ENCODE peak calls at places on chromosomes 4 and X, in eight cellular contexts. One of them, this sample, is unnamed.

GRCh38 chr4:25857403-25857802 is 5.4 kb downstream of the SEL1L3 start:
- DNase-seq in activated gamma-delta T cell treated with Interleukin-2 at 50 U/mL for 16 hours: no peak
- DNase-seq in stimulated activated CD4-positive, alpha-beta T cell treated with anti-CD3 and anti-CD28 coated beads, Interleukin-4, amount 100 ng/mL, for 24 hours: no peak
- DNase-seq in fibroblast of the aortic adventitia: no peak
- DNase-seq in NCI-H187 treated with DMSO at 0.1 percent for 48 hours: no peak
- DNase-seq in neural crest cell: no peak
- DNase-seq in progenitor cell of endocrine pancreas: no peak
- DNase-seq in dorsolateral prefrontal cortex: no peak
- DNase-seq in this sample: no peak

GRCh38 chr4:125704726-125705125 is 390.0 kb downstream of the FAT4 start:
- DNase-seq in NCI-H187 treated with DMSO at 0.1 percent for 48 hours: no peak
- DNase-seq in activated gamma-delta T cell treated with Interleukin-2 at 50 U/mL for 16 hours: no peak
- DNase-seq in fibroblast of the aortic adventitia: peak; percentile 25
- DNase-seq in dorsolateral prefrontal cortex: no peak
- DNase-seq in neural crest cell: no peak
- DNase-seq in stimulated activated CD4-positive, alpha-beta T cell treated with anti-CD3 and anti-CD28 coated beads, Interleukin-4, amount 100 ng/mL, for 24 hours: no peak
- DNase-seq in progenitor cell of endocrine pancreas: no peak
- DNase-seq in this sample: no peak

GRCh38 chr4:68368566-68369473 is 18.9 kb upstream of the YTHDC1 start:
- DNase-seq in progenitor cell of endocrine pancreas: no peak
- DNase-seq in dorsolateral prefrontal cortex: no peak
- DNase-seq in activated gamma-delta T cell treated with Interleukin-2 at 50 U/mL for 16 hours: no peak
- DNase-seq in NCI-H187 treated with DMSO at 0.1 percent for 48 hours: no peak
- DNase-seq in fibroblast of the aortic adventitia: peak; percentile 77
- DNase-seq in neural crest cell: no peak
- DNase-seq in stimulated activated CD4-positive, alpha-beta T cell treated with anti-CD3 and anti-CD28 coated beads, Interleukin-4, amount 100 ng/mL, for 24 hours: no peak
- DNase-seq in this sample: no peak

GRCh38 chr4:68463796-68464195 is 16.5 kb downstream of the TMPRSS11E start:
- DNase-seq in neural crest cell: no peak
- DNase-seq in progenitor cell of endocrine pancreas: no peak
- DNase-seq in dorsolateral prefrontal cortex: no peak
- DNase-seq in activated gamma-delta T cell treated with Interleukin-2 at 50 U/mL for 16 hours: no peak
- DNase-seq in NCI-H187 treated with DMSO at 0.1 percent for 48 hours: no peak
- DNase-seq in stimulated activated CD4-positive, alpha-beta T cell treated with anti-CD3 and anti-CD28 coated beads, Interleukin-4, amount 100 ng/mL, for 24 hours: no peak
- DNase-seq in fibroblast of the aortic adventitia: peak; percentile 5
- DNase-seq in this sample: no peak

GRCh38 chr4:110224812-110225211 is 26.4 kb upstream of the ELOVL6 start:
- DNase-seq in activated gamma-delta T cell treated with Interleukin-2 at 50 U/mL for 16 hours: no peak
- DNase-seq in NCI-H187 treated with DMSO at 0.1 percent for 48 hours: no peak
- DNase-seq in fibroblast of the aortic adventitia: no peak
- DNase-seq in stimulated activated CD4-positive, alpha-beta T cell treated with anti-CD3 and anti-CD28 coated beads, Interleukin-4, amount 100 ng/mL, for 24 hours: no peak
- DNase-seq in dorsolateral prefrontal cortex: no peak
- DNase-seq in progenitor cell of endocrine pancreas: no peak
- DNase-seq in neural crest cell: no peak
- DNase-seq in this sample: no peak

GRCh38 chr4:85508654-85509053 is 33.7 kb downstream of the ARHGAP24 start:
- DNase-seq in dorsolateral prefrontal cortex: no peak
- DNase-seq in fibroblast of the aortic adventitia: no peak
- DNase-seq in stimulated activated CD4-positive, alpha-beta T cell treated with anti-CD3 and anti-CD28 coated beads, Interleukin-4, amount 100 ng/mL, for 24 hours: no peak
- DNase-seq in NCI-H187 treated with DMSO at 0.1 percent for 48 hours: no peak
- DNase-seq in activated gamma-delta T cell treated with Interleukin-2 at 50 U/mL for 16 hours: no peak
- DNase-seq in neural crest cell: no peak
- DNase-seq in progenitor cell of endocrine pancreas: no peak
- DNase-seq in this sample: no peak

GRCh38 chrX:83997781-83998180 is 136.8 kb downstream of the CYLC1 start:
- DNase-seq in NCI-H187 treated with DMSO at 0.1 percent for 48 hours: no peak
- DNase-seq in dorsolateral prefrontal cortex: no peak
- DNase-seq in neural crest cell: no peak
- DNase-seq in progenitor cell of endocrine pancreas: no peak
- DNase-seq in stimulated activated CD4-positive, alpha-beta T cell treated with anti-CD3 and anti-CD28 coated beads, Interleukin-4, amount 100 ng/mL, for 24 hours: no peak
- DNase-seq in activated gamma-delta T cell treated with Interleukin-2 at 50 U/mL for 16 hours: no peak
- DNase-seq in fibroblast of the aortic adventitia: no peak
- DNase-seq in this sample: no peak

GRCh38 chrX:45621356-45622041 is 420.8 kb upstream of the DIPK2B start:
- DNase-seq in stimulated activated CD4-positive, alpha-beta T cell treated with anti-CD3 and anti-CD28 coated beads, Interleukin-4, amount 100 ng/mL, for 24 hours: peak; percentile 20
- DNase-seq in dorsolateral prefrontal cortex: no peak
- DNase-seq in activated gamma-delta T cell treated with Interleukin-2 at 50 U/mL for 16 hours: no peak
- DNase-seq in fibroblast of the aortic adventitia: peak; percentile 73
- DNase-seq in NCI-H187 treated with DMSO at 0.1 percent for 48 hours: no peak
- DNase-seq in neural crest cell: no peak
- DNase-seq in progenitor cell of endocrine pancreas: no peak
- DNase-seq in this sample: no peak

GRCh38 chrX:9352683-9353430 is 112.0 kb upstream of the TBL1X start:
- DNase-seq in dorsolateral prefrontal cortex: no peak
- DNase-seq in neural crest cell: no peak
- DNase-seq in stimulated activated CD4-positive, alpha-beta T cell treated with anti-CD3 and anti-CD28 coated beads, Interleukin-4, amount 100 ng/mL, for 24 hours: peak; percentile 50
- DNase-seq in fibroblast of the aortic adventitia: peak; percentile 84
- DNase-seq in progenitor cell of endocrine pancreas: no peak
- DNase-seq in NCI-H187 treated with DMSO at 0.1 percent for 48 hours: no peak
- DNase-seq in activated gamma-delta T cell treated with Interleukin-2 at 50 U/mL for 16 hours: peak; percentile 39
- DNase-seq in this sample: no peak

GRCh38 chr4:76198411-76199237 is 15.0 kb downstream of the SCARB2 start:
- DNase-seq in NCI-H187 treated with DMSO at 0.1 percent for 48 hours: peak; percentile 82
- DNase-seq in progenitor cell of endocrine pancreas: no peak
- DNase-seq in stimulated activated CD4-positive, alpha-beta T cell treated with anti-CD3 and anti-CD28 coated beads, Interleukin-4, amount 100 ng/mL, for 24 hours: peak; percentile 52
- DNase-seq in neural crest cell: peak; percentile 41
- DNase-seq in dorsolateral prefrontal cortex: no peak
- DNase-seq in activated gamma-delta T cell treated with Interleukin-2 at 50 U/mL for 16 hours: no peak
- DNase-seq in fibroblast of the aortic adventitia: peak; percentile 87
- DNase-seq in this sample: peak; percentile 86

GRCh38 chr4:117400039-117400835 is 314.9 kb upstream of the TRAM1L1 start:
- DNase-seq in stimulated activated CD4-positive, alpha-beta T cell treated with anti-CD3 and anti-CD28 coated beads, Interleukin-4, amount 100 ng/mL, for 24 hours: no peak
- DNase-seq in fibroblast of the aortic adventitia: peak; percentile 14
- DNase-seq in activated gamma-delta T cell treated with Interleukin-2 at 50 U/mL for 16 hours: no peak
- DNase-seq in dorsolateral prefrontal cortex: no peak
- DNase-seq in neural crest cell: no peak
- DNase-seq in progenitor cell of endocrine pancreas: no peak
- DNase-seq in NCI-H187 treated with DMSO at 0.1 percent for 48 hours: no peak
- DNase-seq in this sample: no peak

GRCh38 chrX:134753185-134754008 is 95.1 kb upstream of the PLAC1 start:
- DNase-seq in NCI-H187 treated with DMSO at 0.1 percent for 48 hours: no peak
- DNase-seq in progenitor cell of endocrine pancreas: no peak
- DNase-seq in activated gamma-delta T cell treated with Interleukin-2 at 50 U/mL for 16 hours: no peak
- DNase-seq in neural crest cell: no peak
- DNase-seq in dorsolateral prefrontal cortex: no peak
- DNase-seq in stimulated activated CD4-positive, alpha-beta T cell treated with anti-CD3 and anti-CD28 coated beads, Interleukin-4, amount 100 ng/mL, for 24 hours: no peak
- DNase-seq in fibroblast of the aortic adventitia: peak; percentile 74
- DNase-seq in this sample: no peak

GRCh38 chr4:80016506-80016905 is 56.5 kb downstream of the ANTXR2 start:
- DNase-seq in progenitor cell of endocrine pancreas: no peak
- DNase-seq in activated gamma-delta T cell treated with Interleukin-2 at 50 U/mL for 16 hours: no peak
- DNase-seq in neural crest cell: no peak
- DNase-seq in fibroblast of the aortic adventitia: no peak
- DNase-seq in stimulated activated CD4-positive, alpha-beta T cell treated with anti-CD3 and anti-CD28 coated beads, Interleukin-4, amount 100 ng/mL, for 24 hours: no peak
- DNase-seq in NCI-H187 treated with DMSO at 0.1 percent for 48 hours: no peak
- DNase-seq in dorsolateral prefrontal cortex: no peak
- DNase-seq in this sample: no peak

GRCh38 chr4:122758033-122758432 is 25.5 kb downstream of the BBS12 start:
- DNase-seq in dorsolateral prefrontal cortex: no peak
- DNase-seq in fibroblast of the aortic adventitia: peak; percentile 78
- DNase-seq in activated gamma-delta T cell treated with Interleukin-2 at 50 U/mL for 16 hours: no peak
- DNase-seq in NCI-H187 treated with DMSO at 0.1 percent for 48 hours: no peak
- DNase-seq in stimulated activated CD4-positive, alpha-beta T cell treated with anti-CD3 and anti-CD28 coated beads, Interleukin-4, amount 100 ng/mL, for 24 hours: no peak
- DNase-seq in progenitor cell of endocrine pancreas: no peak
- DNase-seq in neural crest cell: no peak
- DNase-seq in this sample: no peak

GRCh38 chr4:53313510-53313909 is 52.4 kb downstream of the SCFD2 start:
- DNase-seq in stimulated activated CD4-positive, alpha-beta T cell treated with anti-CD3 and anti-CD28 coated beads, Interleukin-4, amount 100 ng/mL, for 24 hours: no peak
- DNase-seq in activated gamma-delta T cell treated with Interleukin-2 at 50 U/mL for 16 hours: no peak
- DNase-seq in neural crest cell: peak; percentile 11
- DNase-seq in dorsolateral prefrontal cortex: no peak
- DNase-seq in progenitor cell of endocrine pancreas: no peak
- DNase-seq in NCI-H187 treated with DMSO at 0.1 percent for 48 hours: no peak
- DNase-seq in fibroblast of the aortic adventitia: peak; percentile 27
- DNase-seq in this sample: no peak

GRCh38 chr4:140098481-140099132 is 55.4 kb downstream of the MAML3 start:
- DNase-seq in fibroblast of the aortic adventitia: peak; percentile 56
- DNase-seq in progenitor cell of endocrine pancreas: no peak
- DNase-seq in neural crest cell: no peak
- DNase-seq in NCI-H187 treated with DMSO at 0.1 percent for 48 hours: no peak
- DNase-seq in dorsolateral prefrontal cortex: no peak
- DNase-seq in activated gamma-delta T cell treated with Interleukin-2 at 50 U/mL for 16 hours: no peak
- DNase-seq in stimulated activated CD4-positive, alpha-beta T cell treated with anti-CD3 and anti-CD28 coated beads, Interleukin-4, amount 100 ng/mL, for 24 hours: no peak
- DNase-seq in this sample: no peak

GRCh38 chrX:97026406-97026805 is 142.7 kb downstream of the RPA4 start:
- DNase-seq in neural crest cell: no peak
- DNase-seq in dorsolateral prefrontal cortex: no peak
- DNase-seq in activated gamma-delta T cell treated with Interleukin-2 at 50 U/mL for 16 hours: no peak
- DNase-seq in NCI-H187 treated with DMSO at 0.1 percent for 48 hours: no peak
- DNase-seq in stimulated activated CD4-positive, alpha-beta T cell treated with anti-CD3 and anti-CD28 coated beads, Interleukin-4, amount 100 ng/mL, for 24 hours: no peak
- DNase-seq in fibroblast of the aortic adventitia: peak; percentile 3
- DNase-seq in progenitor cell of endocrine pancreas: no peak
- DNase-seq in this sample: no peak

GRCh38 chr4:101152521-101152920 is 194.8 kb downstream of the PPP3CA start:
- DNase-seq in progenitor cell of endocrine pancreas: no peak
- DNase-seq in NCI-H187 treated with DMSO at 0.1 percent for 48 hours: no peak
- DNase-seq in activated gamma-delta T cell treated with Interleukin-2 at 50 U/mL for 16 hours: no peak
- DNase-seq in stimulated activated CD4-positive, alpha-beta T cell treated with anti-CD3 and anti-CD28 coated beads, Interleukin-4, amount 100 ng/mL, for 24 hours: no peak
- DNase-seq in neural crest cell: no peak
- DNase-seq in dorsolateral prefrontal cortex: no peak
- DNase-seq in fibroblast of the aortic adventitia: no peak
- DNase-seq in this sample: no peak

GRCh38 chr4:25158817-25159216 is 1.4 kb downstream of the SEPSECS start:
- DNase-seq in NCI-H187 treated with DMSO at 0.1 percent for 48 hours: no peak
- DNase-seq in progenitor cell of endocrine pancreas: no peak
- DNase-seq in dorsolateral prefrontal cortex: no peak
- DNase-seq in fibroblast of the aortic adventitia: no peak
- DNase-seq in activated gamma-delta T cell treated with Interleukin-2 at 50 U/mL for 16 hours: no peak
- DNase-seq in neural crest cell: no peak
- DNase-seq in stimulated activated CD4-positive, alpha-beta T cell treated with anti-CD3 and anti-CD28 coated beads, Interleukin-4, amount 100 ng/mL, for 24 hours: no peak
- DNase-seq in this sample: no peak

GRCh38 chr4:85724801-85725548 is 250.0 kb downstream of the ARHGAP24 start:
- DNase-seq in activated gamma-delta T cell treated with Interleukin-2 at 50 U/mL for 16 hours: no peak
- DNase-seq in neural crest cell: no peak
- DNase-seq in NCI-H187 treated with DMSO at 0.1 percent for 48 hours: no peak
- DNase-seq in fibroblast of the aortic adventitia: peak; percentile 57
- DNase-seq in dorsolateral prefrontal cortex: no peak
- DNase-seq in progenitor cell of endocrine pancreas: no peak
- DNase-seq in stimulated activated CD4-positive, alpha-beta T cell treated with anti-CD3 and anti-CD28 coated beads, Interleukin-4, amount 100 ng/mL, for 24 hours: no peak
- DNase-seq in this sample: no peak

GRCh38 chr4:24659241-24659961 is 75.0 kb upstream of the DHX15 start:
- DNase-seq in fibroblast of the aortic adventitia: peak; percentile 30
- DNase-seq in progenitor cell of endocrine pancreas: no peak
- DNase-seq in NCI-H187 treated with DMSO at 0.1 percent for 48 hours: peak; percentile 93
- DNase-seq in stimulated activated CD4-positive, alpha-beta T cell treated with anti-CD3 and anti-CD28 coated beads, Interleukin-4, amount 100 ng/mL, for 24 hours: no peak
- DNase-seq in activated gamma-delta T cell treated with Interleukin-2 at 50 U/mL for 16 hours: no peak
- DNase-seq in dorsolateral prefrontal cortex: no peak
- DNase-seq in neural crest cell: no peak
- DNase-seq in this sample: peak; percentile 48

GRCh38 chr4:56655209-56655626 is 25.9 kb downstream of the HOPX start:
- DNase-seq in activated gamma-delta T cell treated with Interleukin-2 at 50 U/mL for 16 hours: peak; percentile 26
- DNase-seq in progenitor cell of endocrine pancreas: no peak
- DNase-seq in fibroblast of the aortic adventitia: no peak
- DNase-seq in stimulated activated CD4-positive, alpha-beta T cell treated with anti-CD3 and anti-CD28 coated beads, Interleukin-4, amount 100 ng/mL, for 24 hours: no peak
- DNase-seq in dorsolateral prefrontal cortex: peak; percentile 59
- DNase-seq in neural crest cell: peak; percentile 18
- DNase-seq in NCI-H187 treated with DMSO at 0.1 percent for 48 hours: no peak
- DNase-seq in this sample: peak; percentile 20

GRCh38 chr4:112418092-112418491 is 97.9 kb downstream of the NEUROG2 start:
- DNase-seq in neural crest cell: no peak
- DNase-seq in dorsolateral prefrontal cortex: no peak
- DNase-seq in progenitor cell of endocrine pancreas: no peak
- DNase-seq in activated gamma-delta T cell treated with Interleukin-2 at 50 U/mL for 16 hours: no peak
- DNase-seq in fibroblast of the aortic adventitia: no peak
- DNase-seq in NCI-H187 treated with DMSO at 0.1 percent for 48 hours: no peak
- DNase-seq in stimulated activated CD4-positive, alpha-beta T cell treated with anti-CD3 and anti-CD28 coated beads, Interleukin-4, amount 100 ng/mL, for 24 hours: no peak
- DNase-seq in this sample: no peak

GRCh38 chr4:140567722-140568121 is 1.0 kb downstream of the UCP1 start:
- DNase-seq in neural crest cell: peak; percentile 10
- DNase-seq in activated gamma-delta T cell treated with Interleukin-2 at 50 U/mL for 16 hours: no peak
- DNase-seq in NCI-H187 treated with DMSO at 0.1 percent for 48 hours: no peak
- DNase-seq in progenitor cell of endocrine pancreas: peak; percentile 15
- DNase-seq in stimulated activated CD4-positive, alpha-beta T cell treated with anti-CD3 and anti-CD28 coated beads, Interleukin-4, amount 100 ng/mL, for 24 hours: no peak
- DNase-seq in dorsolateral prefrontal cortex: no peak
- DNase-seq in fibroblast of the aortic adventitia: peak; percentile 9
- DNase-seq in this sample: no peak

GRCh38 chr4:7161721-7162214 is 30.6 kb upstream of the SORCS2 start:
- DNase-seq in progenitor cell of endocrine pancreas: no peak
- DNase-seq in dorsolateral prefrontal cortex: peak; percentile 50
- DNase-seq in neural crest cell: no peak
- DNase-seq in activated gamma-delta T cell treated with Interleukin-2 at 50 U/mL for 16 hours: no peak
- DNase-seq in NCI-H187 treated with DMSO at 0.1 percent for 48 hours: no peak
- DNase-seq in fibroblast of the aortic adventitia: peak; percentile 84
- DNase-seq in stimulated activated CD4-positive, alpha-beta T cell treated with anti-CD3 and anti-CD28 coated beads, Interleukin-4, amount 100 ng/mL, for 24 hours: no peak
- DNase-seq in this sample: no peak

GRCh38 chr4:74751856-74752255 is 42.5 kb downstream of the BTC start:
- DNase-seq in neural crest cell: no peak
- DNase-seq in stimulated activated CD4-positive, alpha-beta T cell treated with anti-CD3 and anti-CD28 coated beads, Interleukin-4, amount 100 ng/mL, for 24 hours: no peak
- DNase-seq in progenitor cell of endocrine pancreas: no peak
- DNase-seq in fibroblast of the aortic adventitia: no peak
- DNase-seq in NCI-H187 treated with DMSO at 0.1 percent for 48 hours: no peak
- DNase-seq in dorsolateral prefrontal cortex: no peak
- DNase-seq in activated gamma-delta T cell treated with Interleukin-2 at 50 U/mL for 16 hours: no peak
- DNase-seq in this sample: no peak

GRCh38 chrX:38452603-38453002 is 100.2 kb downstream of the OTC start:
- DNase-seq in activated gamma-delta T cell treated with Interleukin-2 at 50 U/mL for 16 hours: no peak
- DNase-seq in fibroblast of the aortic adventitia: no peak
- DNase-seq in dorsolateral prefrontal cortex: no peak
- DNase-seq in neural crest cell: no peak
- DNase-seq in stimulated activated CD4-positive, alpha-beta T cell treated with anti-CD3 and anti-CD28 coated beads, Interleukin-4, amount 100 ng/mL, for 24 hours: no peak
- DNase-seq in NCI-H187 treated with DMSO at 0.1 percent for 48 hours: no peak
- DNase-seq in progenitor cell of endocrine pancreas: no peak
- DNase-seq in this sample: no peak

GRCh38 chrX:124963717-124964116 is 356.0 kb upstream of the TEX13C start:
- DNase-seq in activated gamma-delta T cell treated with Interleukin-2 at 50 U/mL for 16 hours: no peak
- DNase-seq in NCI-H187 treated with DMSO at 0.1 percent for 48 hours: no peak
- DNase-seq in fibroblast of the aortic adventitia: no peak
- DNase-seq in neural crest cell: no peak
- DNase-seq in dorsolateral prefrontal cortex: no peak
- DNase-seq in stimulated activated CD4-positive, alpha-beta T cell treated with anti-CD3 and anti-CD28 coated beads, Interleukin-4, amount 100 ng/mL, for 24 hours: no peak
- DNase-seq in progenitor cell of endocrine pancreas: no peak
- DNase-seq in this sample: no peak

GRCh38 chr4:20017035-20017434 is 234.7 kb upstream of the SLIT2 start:
- DNase-seq in fibroblast of the aortic adventitia: peak; percentile 91
- DNase-seq in stimulated activated CD4-positive, alpha-beta T cell treated with anti-CD3 and anti-CD28 coated beads, Interleukin-4, amount 100 ng/mL, for 24 hours: no peak
- DNase-seq in NCI-H187 treated with DMSO at 0.1 percent for 48 hours: no peak
- DNase-seq in neural crest cell: no peak
- DNase-seq in progenitor cell of endocrine pancreas: no peak
- DNase-seq in activated gamma-delta T cell treated with Interleukin-2 at 50 U/mL for 16 hours: no peak
- DNase-seq in dorsolateral prefrontal cortex: no peak
- DNase-seq in this sample: no peak

GRCh38 chrX:150052226-150052625 is 113.9 kb upstream of the EOLA2 start:
- DNase-seq in neural crest cell: no peak
- DNase-seq in fibroblast of the aortic adventitia: no peak
- DNase-seq in activated gamma-delta T cell treated with Interleukin-2 at 50 U/mL for 16 hours: no peak
- DNase-seq in NCI-H187 treated with DMSO at 0.1 percent for 48 hours: no peak
- DNase-seq in stimulated activated CD4-positive, alpha-beta T cell treated with anti-CD3 and anti-CD28 coated beads, Interleukin-4, amount 100 ng/mL, for 24 hours: no peak
- DNase-seq in dorsolateral prefrontal cortex: no peak
- DNase-seq in progenitor cell of endocrine pancreas: no peak
- DNase-seq in this sample: no peak

GRCh38 chr4:140286503-140286902 is 86.9 kb upstream of the SCOC start:
- DNase-seq in progenitor cell of endocrine pancreas: no peak
- DNase-seq in stimulated activated CD4-positive, alpha-beta T cell treated with anti-CD3 and anti-CD28 coated beads, Interleukin-4, amount 100 ng/mL, for 24 hours: no peak
- DNase-seq in NCI-H187 treated with DMSO at 0.1 percent for 48 hours: no peak
- DNase-seq in neural crest cell: no peak
- DNase-seq in activated gamma-delta T cell treated with Interleukin-2 at 50 U/mL for 16 hours: no peak
- DNase-seq in dorsolateral prefrontal cortex: peak; percentile 58
- DNase-seq in fibroblast of the aortic adventitia: no peak
- DNase-seq in this sample: no peak

GRCh38 chr4:19776021-19776459 is 475.7 kb upstream of the SLIT2 start:
- DNase-seq in progenitor cell of endocrine pancreas: no peak
- DNase-seq in neural crest cell: no peak
- DNase-seq in NCI-H187 treated with DMSO at 0.1 percent for 48 hours: peak; percentile 11
- DNase-seq in fibroblast of the aortic adventitia: peak; percentile 82
- DNase-seq in dorsolateral prefrontal cortex: no peak
- DNase-seq in activated gamma-delta T cell treated with Interleukin-2 at 50 U/mL for 16 hours: no peak
- DNase-seq in stimulated activated CD4-positive, alpha-beta T cell treated with anti-CD3 and anti-CD28 coated beads, Interleukin-4, amount 100 ng/mL, for 24 hours: no peak
- DNase-seq in this sample: no peak

GRCh38 chr4:134906404-134907023 is 704.9 kb upstream of the PABPC4L start:
- DNase-seq in neural crest cell: peak; percentile 6
- DNase-seq in activated gamma-delta T cell treated with Interleukin-2 at 50 U/mL for 16 hours: no peak
- DNase-seq in dorsolateral prefrontal cortex: no peak
- DNase-seq in NCI-H187 treated with DMSO at 0.1 percent for 48 hours: no peak
- DNase-seq in fibroblast of the aortic adventitia: no peak
- DNase-seq in progenitor cell of endocrine pancreas: no peak
- DNase-seq in stimulated activated CD4-positive, alpha-beta T cell treated with anti-CD3 and anti-CD28 coated beads, Interleukin-4, amount 100 ng/mL, for 24 hours: no peak
- DNase-seq in this sample: no peak

GRCh38 chr4:53963786-53964185 is 100.6 kb downstream of the CHIC2 start:
- DNase-seq in NCI-H187 treated with DMSO at 0.1 percent for 48 hours: no peak
- DNase-seq in stimulated activated CD4-positive, alpha-beta T cell treated with anti-CD3 and anti-CD28 coated beads, Interleukin-4, amount 100 ng/mL, for 24 hours: no peak
- DNase-seq in fibroblast of the aortic adventitia: no peak
- DNase-seq in progenitor cell of endocrine pancreas: no peak
- DNase-seq in dorsolateral prefrontal cortex: no peak
- DNase-seq in activated gamma-delta T cell treated with Interleukin-2 at 50 U/mL for 16 hours: no peak
- DNase-seq in neural crest cell: no peak
- DNase-seq in this sample: no peak

This sample was measured in DMS79.